ENCODE peak calls at places on chromosomes 4 and X, in six cellular contexts. Z is transverse colon, L is right lobe of liver, I is prostate gland, B is IMR-90, R is esophagus squamous epithelium. J is an unnamed sample. For H3K4me1, the result is how much of the 10 kb centered on the place peaks cover.

GRCh38 chr4:168877407-168877778 is 132.7 kb downstream of the CBR4 start:
- DNase-seq in Z (no peak), L (no peak), I (no peak), B (no peak), R (no peak), J (no peak)

GRCh38 chrX:47595701-47596655 is 13.7 kb downstream of the TIMP1 start:
- DNase-seq in Z (no peak), L (no peak), I (no peak), B (peak), R (no peak), J (no peak)

GRCh38 chr4:149306537-149306936 is 509.1 kb downstream of the IQCM start:
- DNase-seq in Z (no peak), L (no peak), I (no peak), B (no peak), R (no peak), J (no peak)

GRCh38 chr4:57373971-57374370 is 263.8 kb upstream of the IGFBP7 start:
- DNase-seq in Z (no peak), L (no peak), I (no peak), B (no peak), R (no peak), J (no peak)

GRCh38 chrX:34288782-34289181 is 156.7 kb upstream of the FAM47A start:
- DNase-seq in Z (no peak), L (no peak), I (no peak), B (no peak), R (no peak), J (no peak)

GRCh38 chr4:38728651-38729141 is 54.1 kb downstream of the TLR10 start:
- DNase-seq in Z (peak), L (no peak), I (peak), B (no peak), R (no peak), J (no peak)

GRCh38 chr4:68951078-68951805 is at the start of gene UGT2A3:
- DNase-seq in Z (peak), L (peak), I (no peak), B (no peak), R (no peak), J (no peak)

GRCh38 chr4:158384407-158384806 is 137.3 kb upstream of the RXFP1 start:
- DNase-seq in Z (no peak), L (no peak), I (no peak), B (no peak), R (no peak), J (no peak)

GRCh38 chrX:80648023-80648422 is 161.7 kb downstream of the BRWD3 start:
- DNase-seq in Z (no peak), L (no peak), I (no peak), B (no peak), R (no peak), J (no peak)

GRCh38 chr4:2270341-2271165 is 8.6 kb upstream of the MXD4 start:
- DNase-seq in Z (no peak), L (peak), I (no peak), B (no peak), R (no peak), J (no peak)

GRCh38 chr4:48141048-48141447 is 7.0 kb upstream of the TXK start:
- DNase-seq in Z (no peak), L (no peak), I (no peak), B (peak), R (no peak), J (no peak)

GRCh38 chr4:687975-688694 is 816 bp downstream of the SLC49A3 start:
- DNase-seq in Z (no peak), L (peak), I (no peak), B (no peak), R (no peak), J (no peak)
- TF ChIP-seq POLR2A in Z (no peak), L (peak), I (no peak), B (no peak), R (no peak), J (no peak)

GRCh38 chr4:186701273-186701672 is 22.4 kb downstream of the FAT1 start:
- DNase-seq in Z (no peak), L (no peak), I (peak), B (peak), R (no peak), J (no peak)

GRCh38 chr4:186701788-186702187 is 21.9 kb downstream of the FAT1 start:
- DNase-seq in Z (no peak), L (no peak), I (no peak), B (no peak), R (no peak), J (no peak)

GRCh38 chr4:186703510-186703909 is 20.1 kb downstream of the FAT1 start:
- DNase-seq in Z (no peak), L (no peak), I (no peak), B (no peak), R (no peak), J (no peak)

GRCh38 chr4:186702940-186703339 is 20.7 kb downstream of the FAT1 start:
- DNase-seq in Z (no peak), L (no peak), I (no peak), B (no peak), R (no peak), J (no peak)

DNA sequence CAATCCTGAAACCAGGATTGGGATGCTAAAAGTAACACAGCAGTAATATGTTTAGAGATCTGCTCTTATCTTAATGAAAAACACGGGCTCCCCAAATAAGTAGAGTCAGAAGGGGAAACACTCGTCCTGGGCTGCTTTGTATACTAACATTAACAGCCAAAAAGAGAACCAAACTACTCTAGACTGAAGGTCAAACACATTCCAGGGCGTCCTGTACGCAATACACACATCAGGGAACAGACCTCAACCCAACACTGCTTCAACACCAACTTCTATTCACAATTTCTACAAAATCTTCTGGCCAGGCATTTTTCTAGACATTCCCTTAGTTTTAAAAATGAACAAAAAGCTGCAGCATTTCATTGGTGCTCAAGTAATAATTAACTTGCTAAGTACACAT is 21.4 kb downstream of the FAT1 start:
- DNase-seq in Z (no peak), L (no peak), I (no peak), B (no peak), R (no peak), J (no peak)
- H3K4me1 ChIP-seq in Z (under half), L (under half), I (under half), B (under half), R (under half), J (under half)

DNA sequence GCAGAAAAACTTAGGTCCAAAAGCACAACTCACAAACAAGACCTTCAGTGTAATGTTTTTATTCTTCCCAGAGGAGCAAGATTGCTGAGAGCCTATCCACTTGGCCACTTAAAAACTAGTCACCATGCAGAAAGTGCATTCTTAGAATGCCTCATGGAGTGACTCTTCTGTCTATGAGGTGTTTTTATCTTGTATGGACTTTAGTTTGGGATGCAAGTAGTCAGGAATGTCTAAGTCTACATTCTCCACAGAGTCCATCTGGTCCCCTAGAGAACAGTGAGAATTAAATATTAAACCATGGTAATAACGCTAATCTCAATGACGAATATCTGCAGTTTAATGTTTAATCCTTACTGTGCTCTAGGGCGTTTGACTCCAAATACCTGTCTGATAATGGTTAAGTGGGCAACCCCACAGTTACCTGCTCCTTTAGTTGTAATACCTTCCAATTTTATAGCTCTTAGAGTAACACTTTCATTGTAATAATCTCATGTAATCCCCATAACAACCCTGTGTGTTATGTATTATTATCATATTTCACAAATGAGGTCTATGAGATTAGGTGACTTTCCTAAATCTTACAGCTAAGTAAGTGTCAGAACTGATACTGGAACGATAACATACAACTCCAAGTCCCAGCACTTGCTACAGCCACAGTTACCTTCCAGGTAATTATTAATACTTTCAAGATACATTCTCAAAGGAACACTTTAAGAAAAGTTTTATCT is 235.6 kb upstream of the JADE1 start:
- DNase-seq in Z (no peak), L (no peak), I (no peak), B (peak), R (no peak), J (no peak)
- TF ChIP-seq POLR2A in Z (no peak), L (peak), I (no peak), B (no peak), R (no peak), J (no peak)

DNA sequence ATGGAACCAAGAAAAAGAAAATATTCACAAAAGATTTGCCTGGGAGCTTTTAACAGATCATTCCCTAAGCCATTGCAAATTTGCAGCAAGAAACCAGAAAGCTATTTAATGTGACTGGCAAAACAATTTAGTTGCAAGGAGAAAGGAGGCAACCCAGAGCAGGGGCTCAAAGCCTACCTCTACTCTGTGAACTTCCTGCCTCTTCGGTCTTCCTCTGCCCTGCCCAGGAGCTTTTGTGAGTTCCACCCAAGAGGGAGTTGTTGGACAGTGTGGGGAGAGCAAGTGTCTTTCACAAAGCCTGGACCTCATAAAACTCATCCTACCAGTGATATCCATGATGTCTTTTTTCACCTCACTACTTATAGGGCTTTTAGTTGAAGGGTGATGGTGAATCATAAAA is 107.4 kb downstream of the AFF1 start:
- DNase-seq in Z (no peak), L (no peak), I (no peak), B (no peak), R (no peak), J (no peak)
- H3K4me1 ChIP-seq in Z (under half), L (under half), I (under half), B (under half), R (under half), J (half or more)

DNA sequence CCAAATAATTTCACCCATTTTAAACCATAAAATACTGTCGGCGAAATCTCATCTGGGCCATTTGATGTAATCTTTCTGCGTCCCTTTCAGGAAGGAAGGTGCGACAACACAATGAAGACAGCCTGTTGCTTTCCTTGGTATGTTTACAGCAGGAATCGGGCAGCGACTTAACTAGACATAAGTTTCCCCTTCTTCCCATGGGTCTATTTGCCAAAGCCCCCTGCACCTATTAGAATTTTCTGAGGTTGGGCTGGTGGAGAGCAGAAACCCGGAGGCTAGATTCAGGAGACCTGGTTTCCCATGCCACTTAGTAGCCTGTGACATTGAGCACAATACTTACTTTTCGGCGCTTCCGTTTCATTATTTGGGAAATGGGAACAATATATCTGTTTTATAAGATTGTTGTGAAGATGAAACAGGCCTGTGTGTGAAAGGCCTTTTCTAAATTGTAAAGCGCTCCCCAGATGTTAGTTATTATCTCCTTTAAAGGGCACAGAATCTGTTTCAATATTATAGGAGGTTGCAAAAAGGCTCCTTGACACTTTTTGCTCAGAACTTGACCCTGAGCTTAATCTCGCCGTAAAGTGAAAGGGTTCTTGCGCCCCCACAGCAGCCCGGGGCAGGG is 552 bp upstream of the AFF1 start:
- DNase-seq in Z (peak), L (no peak), I (peak), B (no peak), R (no peak), J (no peak)
- TF ChIP-seq POLR2A in Z (no peak), L (no peak), I (no peak), B (no peak), R (no peak), J (peak)

J was measured in vagina.